ENCODE peak calls at places on chromosome 16, in seven cellular contexts. One of them, this sample, is unnamed. For H3K27me3, the result is how much of the 10 kb centered on the place peaks cover.

GRCh38 chr16:9499921-9500593 is 408.6 kb downstream of the HAPSTR1 start:
- DNase-seq in heart left ventricle: peak
- DNase-seq in IMR-90: no peak
- DNase-seq in tibial artery: no peak
- DNase-seq in Peyer's patch: no peak
- DNase-seq in CD8-positive, alpha-beta T cell: no peak
- DNase-seq in tibial nerve: no peak
- DNase-seq in this sample: no peak

GRCh38 chr16:88591577-88592021 is 21.4 kb downstream of the ZC3H18 start:
- DNase-seq in heart left ventricle: peak
- DNase-seq in IMR-90: peak
- DNase-seq in tibial artery: peak
- DNase-seq in Peyer's patch: peak
- DNase-seq in CD8-positive, alpha-beta T cell: no peak
- DNase-seq in tibial nerve: peak
- DNase-seq in this sample: peak

GRCh38 chr16:54317306-54317705 is 30.7 kb upstream of the IRX3 start:
- DNase-seq in heart left ventricle: no peak
- DNase-seq in IMR-90: no peak
- DNase-seq in tibial artery: no peak
- DNase-seq in Peyer's patch: no peak
- DNase-seq in CD8-positive, alpha-beta T cell: no peak
- DNase-seq in tibial nerve: no peak
- DNase-seq in this sample: no peak

GRCh38 chr16:85270365-85270764 is 158.1 kb upstream of the CIBAR2 start:
- DNase-seq in heart left ventricle: no peak
- DNase-seq in IMR-90: no peak
- DNase-seq in tibial artery: no peak
- DNase-seq in Peyer's patch: no peak
- DNase-seq in CD8-positive, alpha-beta T cell: no peak
- DNase-seq in tibial nerve: no peak
- DNase-seq in this sample: no peak

GRCh38 chr16:11980167-11980844 is 3.8 kb downstream of the SNX29 start:
- DNase-seq in heart left ventricle: no peak
- DNase-seq in IMR-90: no peak
- DNase-seq in tibial artery: no peak
- DNase-seq in Peyer's patch: no peak
- DNase-seq in CD8-positive, alpha-beta T cell: no peak
- DNase-seq in tibial nerve: no peak
- DNase-seq in this sample: no peak

GRCh38 chr16:49558451-49558850 is 184.8 kb downstream of the C16orf78 start:
- DNase-seq in heart left ventricle: no peak
- DNase-seq in IMR-90: no peak
- DNase-seq in tibial artery: no peak
- DNase-seq in Peyer's patch: no peak
- DNase-seq in CD8-positive, alpha-beta T cell: no peak
- DNase-seq in tibial nerve: no peak
- DNase-seq in this sample: no peak

GRCh38 chr16:86384263-86384649 is 126.1 kb upstream of the FOXF1 start:
- DNase-seq in heart left ventricle: peak
- DNase-seq in IMR-90: no peak
- DNase-seq in tibial artery: no peak
- DNase-seq in Peyer's patch: no peak
- DNase-seq in CD8-positive, alpha-beta T cell: no peak
- DNase-seq in tibial nerve: no peak
- DNase-seq in this sample: no peak

GRCh38 chr16:80123189-80123588 is 417.6 kb upstream of the DYNLRB2 start:
- DNase-seq in heart left ventricle: no peak
- DNase-seq in IMR-90: no peak
- DNase-seq in tibial artery: no peak
- DNase-seq in Peyer's patch: no peak
- DNase-seq in CD8-positive, alpha-beta T cell: no peak
- DNase-seq in tibial nerve: no peak
- DNase-seq in this sample: no peak

GRCh38 chr16:57255686-57256415 is 10.8 kb downstream of the ARL2BP start:
- DNase-seq in heart left ventricle: no peak
- DNase-seq in IMR-90: no peak
- DNase-seq in tibial artery: no peak
- DNase-seq in Peyer's patch: peak
- DNase-seq in CD8-positive, alpha-beta T cell: no peak
- DNase-seq in tibial nerve: no peak
- DNase-seq in this sample: no peak

GRCh38 chr16:66428682-66429251 is 1.7 kb downstream of the BEAN1 start:
- DNase-seq in heart left ventricle: no peak
- DNase-seq in IMR-90: no peak
- DNase-seq in tibial artery: no peak
- DNase-seq in Peyer's patch: peak
- DNase-seq in CD8-positive, alpha-beta T cell: no peak
- DNase-seq in tibial nerve: no peak
- DNase-seq in this sample: no peak

GRCh38 chr16:49491736-49492089 is 118.1 kb downstream of the C16orf78 start:
- DNase-seq in heart left ventricle: peak
- DNase-seq in IMR-90: no peak
- DNase-seq in tibial artery: peak
- DNase-seq in Peyer's patch: no peak
- DNase-seq in CD8-positive, alpha-beta T cell: no peak
- DNase-seq in tibial nerve: no peak
- DNase-seq in this sample: peak

GRCh38 chr16:87602005-87602790 is at the start of gene JPH3:
- DNase-seq in heart left ventricle: no peak
- DNase-seq in IMR-90: no peak
- DNase-seq in tibial artery: no peak
- DNase-seq in Peyer's patch: no peak
- DNase-seq in CD8-positive, alpha-beta T cell: no peak
- DNase-seq in tibial nerve: no peak
- DNase-seq in this sample: peak

DNA sequence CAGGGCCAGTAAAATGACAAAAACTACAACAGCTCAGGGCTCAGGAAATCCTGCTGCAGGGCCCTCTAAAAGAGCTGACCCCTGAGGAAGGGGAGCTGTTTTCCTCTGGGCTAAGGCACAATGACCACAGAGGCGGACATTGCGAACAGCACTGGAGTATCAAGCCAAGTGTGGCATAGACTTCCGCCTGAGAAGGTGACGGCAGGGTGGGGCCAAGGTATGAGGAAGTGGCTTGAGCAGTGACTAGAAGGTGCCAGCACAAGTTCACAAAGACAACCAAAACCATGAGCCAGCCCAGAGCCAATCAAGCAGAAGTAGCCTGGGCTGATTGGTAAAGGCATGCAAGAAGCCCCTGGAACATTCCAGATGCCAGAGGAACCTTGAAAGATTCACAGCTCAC is 13.9 kb downstream of the ERN2 start:
- DNase-seq in heart left ventricle: no peak
- DNase-seq in IMR-90: no peak
- DNase-seq in tibial artery: no peak
- DNase-seq in Peyer's patch: peak
- DNase-seq in CD8-positive, alpha-beta T cell: no peak
- DNase-seq in tibial nerve: no peak
- DNase-seq in this sample: no peak
- H3K27ac ChIP-seq in heart left ventricle: no peak
- H3K27ac ChIP-seq in IMR-90: no peak
- H3K27ac ChIP-seq in tibial artery: no peak
- H3K27ac ChIP-seq in Peyer's patch: peak
- H3K27ac ChIP-seq in CD8-positive, alpha-beta T cell: no peak
- H3K27ac ChIP-seq in tibial nerve: no peak
- H3K27ac ChIP-seq in this sample: no peak

GRCh38 chr16:31532120-31532519 is 4.4 kb downstream of the AHSP start:
- DNase-seq in heart left ventricle: no peak
- DNase-seq in IMR-90: no peak
- DNase-seq in tibial artery: no peak
- DNase-seq in Peyer's patch: no peak
- DNase-seq in CD8-positive, alpha-beta T cell: no peak
- DNase-seq in tibial nerve: no peak
- DNase-seq in this sample: no peak
- H3K27me3 ChIP-seq in heart left ventricle: under half
- H3K27me3 ChIP-seq in IMR-90: under half
- H3K27me3 ChIP-seq in tibial artery: under half
- H3K27me3 ChIP-seq in Peyer's patch: under half
- H3K27me3 ChIP-seq in CD8-positive, alpha-beta T cell: under half
- H3K27me3 ChIP-seq in tibial nerve: under half
- H3K27me3 ChIP-seq in this sample: under half

GRCh38 chr16:1911467-1912214 is 6.6 kb downstream of the HS3ST6 start:
- DNase-seq in heart left ventricle: no peak
- DNase-seq in IMR-90: no peak
- DNase-seq in tibial artery: no peak
- DNase-seq in Peyer's patch: no peak
- DNase-seq in CD8-positive, alpha-beta T cell: no peak
- DNase-seq in tibial nerve: no peak
- DNase-seq in this sample: no peak
- H3K27ac ChIP-seq in heart left ventricle: no peak
- H3K27ac ChIP-seq in IMR-90: no peak
- H3K27ac ChIP-seq in tibial artery: no peak
- H3K27ac ChIP-seq in Peyer's patch: no peak
- H3K27ac ChIP-seq in CD8-positive, alpha-beta T cell: no peak
- H3K27ac ChIP-seq in tibial nerve: no peak
- H3K27ac ChIP-seq in this sample: no peak

GRCh38 chr16:51150894-51151320 is at the start of gene SALL1:
- DNase-seq in heart left ventricle: no peak
- DNase-seq in IMR-90: no peak
- DNase-seq in tibial artery: no peak
- DNase-seq in Peyer's patch: no peak
- DNase-seq in CD8-positive, alpha-beta T cell: no peak
- DNase-seq in tibial nerve: no peak
- DNase-seq in this sample: no peak
- H3K27me3 ChIP-seq in heart left ventricle: under half
- H3K27me3 ChIP-seq in IMR-90: under half
- H3K27me3 ChIP-seq in tibial artery: half or more
- H3K27me3 ChIP-seq in Peyer's patch: under half
- H3K27me3 ChIP-seq in CD8-positive, alpha-beta T cell: under half
- H3K27me3 ChIP-seq in tibial nerve: under half
- H3K27me3 ChIP-seq in this sample: under half